ENCODE peak calls at places on chromosomes 5 and 9, in four cellular contexts. E, I, H and Z are unnamed samples.

GRCh38 chr5:142770650-142771609 is 753 bp downstream of the ARHGAP26 start:
- DNase-seq in I (peak), H (peak), E (no peak), Z (peak)

GRCh38 chr5:168308976-168309598 is 17.6 kb downstream of the WWC1 start:
- DNase-seq in I (no peak), E (no peak), H (no peak), Z (no peak)

GRCh38 chr5:159987031-159987674 is 21.8 kb upstream of the TTC1 start:
- DNase-seq in E (no peak), I (peak), H (peak), Z (peak)

GRCh38 chr5:176524987-176525386 is 12.2 kb downstream of the RNF44 start:
- DNase-seq in I (no peak), E (no peak), H (no peak), Z (no peak)

GRCh38 chr9:107749787-107750444 is 260.3 kb upstream of the KLF4 start:
- DNase-seq in H (peak), I (peak), E (peak), Z (peak)

GRCh38 chr5:139852696-139853095 is 57.1 kb downstream of the PSD2 start:
- DNase-seq in H (no peak), E (no peak), I (no peak), Z (no peak)

GRCh38 chr5:168152660-168153059 is 138.8 kb upstream of the WWC1 start:
- DNase-seq in E (peak), H (peak), I (no peak), Z (no peak)

GRCh38 chr5:178063277-178063676 is 50.1 kb upstream of the N4BP3 start:
- DNase-seq in E (no peak), H (no peak), I (no peak), Z (no peak)

GRCh38 chr9:117414220-117414905 is 494 bp downstream of the ASTN2 start:
- DNase-seq in E (no peak), H (peak), I (peak), Z (no peak)

GRCh38 chr5:100520348-100520747 is 14.8 kb upstream of the FAM174A start:
- DNase-seq in I (peak), H (no peak), E (no peak), Z (no peak)
- TF ChIP-seq CTCF in I (peak), H (no peak), E (no peak), Z (no peak)

GRCh38 chr9:88551546-88552137 is 16.7 kb downstream of the NXNL2 start:
- DNase-seq in H (no peak), E (no peak), I (no peak), Z (no peak)
- TF ChIP-seq CTCF in H (no peak), E (no peak), I (no peak), Z (no peak)

GRCh38 chr9:98117984-98118639 is 910 bp downstream of the TRIM14 start:
- DNase-seq in H (peak), E (peak), I (peak), Z (no peak)
- TF ChIP-seq CTCF in H (no peak), E (peak), I (peak), Z (peak)

GRCh38 chr5:71836084-71836483 is 117.0 kb downstream of the CARTPT start:
- DNase-seq in H (peak), E (no peak), I (no peak), Z (peak)
- TF ChIP-seq CTCF in H (no peak), E (peak), I (peak), Z (peak)

GRCh38 chr9:126327016-126327749 is 554 bp downstream of the MVB12B start:
- DNase-seq in E (no peak), H (no peak), I (peak), Z (no peak)
- TF ChIP-seq CTCF in E (no peak), H (no peak), I (no peak), Z (no peak)

DNA sequence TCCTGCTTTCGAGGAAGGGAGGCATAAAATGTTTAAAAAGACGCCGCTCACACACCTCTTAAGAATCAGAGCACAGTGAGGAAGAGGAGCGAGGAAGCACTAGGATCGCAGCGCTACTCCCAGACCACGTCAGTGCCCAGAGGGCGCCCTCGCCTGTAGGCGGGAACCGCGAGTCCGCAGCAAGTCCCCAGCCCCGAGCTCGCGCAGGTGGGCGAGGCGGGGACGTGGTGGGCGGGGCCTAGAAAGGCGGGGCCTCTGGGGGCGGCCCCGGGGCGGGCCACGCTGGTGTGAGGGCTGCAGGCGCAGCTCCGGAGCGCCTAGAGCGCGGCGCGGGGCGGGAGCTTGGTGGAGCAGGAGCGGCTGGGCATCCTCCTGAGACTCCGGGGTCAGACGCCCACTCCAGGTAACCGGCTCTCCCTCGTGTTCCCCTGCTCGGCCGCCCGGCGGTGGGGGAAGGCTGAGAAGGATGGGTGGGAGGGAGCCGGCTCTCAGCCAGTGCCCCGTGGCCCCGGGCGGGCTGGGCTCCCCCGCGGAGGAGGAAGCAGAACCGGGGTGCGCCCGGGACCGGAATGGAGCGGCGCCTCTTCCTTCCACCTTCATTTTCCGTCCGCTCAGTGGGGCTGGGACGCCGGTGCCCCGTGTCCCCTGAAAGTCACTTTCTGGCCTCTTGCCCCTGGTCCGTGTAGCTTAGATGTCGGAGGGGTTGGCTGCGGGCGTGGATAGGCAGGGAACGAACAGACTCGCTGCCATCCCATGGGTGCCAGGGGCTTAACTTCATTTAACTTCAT is at the start of gene GCNT1:
- DNase-seq in E (no peak), I (peak), H (peak), Z (peak)
- TF ChIP-seq CTCF in E (peak), I (peak), H (peak), Z (peak)

GRCh38 chr9:137035507-137035834 is 3.6 kb upstream of the FUT7 start:
- DNase-seq in I (peak), E (no peak), H (no peak), Z (no peak)
- TF ChIP-seq CTCF in I (peak), E (no peak), H (no peak), Z (no peak)

GRCh38 chr9:127360829-127361228 is 36.1 kb upstream of the SLC2A8 start:
- DNase-seq in H (peak), E (no peak), I (peak), Z (peak)
- TF ChIP-seq CTCF in H (peak), E (peak), I (peak), Z (peak)